ENCODE peak calls at places on chromosomes 7 and 10, in four cellular contexts. One of them, this sample, is unnamed.

GRCh38 chr10:117762819-117763172 is 220.2 kb downstream of the EMX2 start:
- DNase-seq in gastrocnemius medialis: peak; percentile 43
- DNase-seq in left colon: no peak
- DNase-seq in RKO: peak; percentile 48
- DNase-seq in this sample: no peak

GRCh38 chr10:22911889-22912762 is 15.7 kb upstream of the ARMC3 start:
- DNase-seq in gastrocnemius medialis: no peak
- DNase-seq in left colon: peak; percentile 16
- DNase-seq in RKO: no peak
- DNase-seq in this sample: no peak

GRCh38 chr10:125797424-125797823 is 21.8 kb upstream of the MMP21 start:
- DNase-seq in gastrocnemius medialis: no peak
- DNase-seq in left colon: no peak
- DNase-seq in RKO: no peak
- DNase-seq in this sample: no peak

GRCh38 chr7:100967292-100967863 is 2.0 kb upstream of the MUC12 start:
- DNase-seq in gastrocnemius medialis: no peak
- DNase-seq in left colon: peak; percentile 61
- DNase-seq in RKO: no peak
- DNase-seq in this sample: no peak

GRCh38 chr10:30974773-30975386 is 56.8 kb downstream of the ZNF438 start:
- DNase-seq in gastrocnemius medialis: no peak
- DNase-seq in left colon: no peak
- DNase-seq in RKO: no peak
- DNase-seq in this sample: no peak

GRCh38 chr7:8063706-8064297 is 95.2 kb downstream of the GLCCI1 start:
- DNase-seq in gastrocnemius medialis: no peak
- DNase-seq in left colon: no peak
- DNase-seq in RKO: no peak
- DNase-seq in this sample: no peak

GRCh38 chr10:80579849-80580645 is 42.3 kb downstream of the SH2D4B start:
- DNase-seq in gastrocnemius medialis: no peak
- DNase-seq in left colon: no peak
- DNase-seq in RKO: no peak
- DNase-seq in this sample: no peak

GRCh38 chr10:101018600-101019439 is 12.1 kb downstream of the PDZD7 start:
- DNase-seq in gastrocnemius medialis: peak; percentile 56
- DNase-seq in left colon: peak; percentile 92
- DNase-seq in RKO: peak; percentile 79
- DNase-seq in this sample: peak; percentile 61

GRCh38 chr10:86170255-86171153 is 196.1 kb downstream of the GRID1 start:
- DNase-seq in gastrocnemius medialis: no peak
- DNase-seq in left colon: no peak
- DNase-seq in RKO: no peak
- DNase-seq in this sample: no peak

This sample was measured in T-helper 9 cell.